ENCODE peak calls at places on chromosomes 7 and 10, in seven cellular contexts. X is H54; M is pulmonary artery endothelial cell; C is GM18507; T is WTC11; K is activated naive CD8-positive, alpha-beta T cell treated with anti-CD3 and anti-CD28 coated beads, Interleukin-2, amount 50 U/mL, for 24 hours; H is left lobe of liver. I is an unnamed sample.

GRCh38 chr10:132100556-132101349 is 35.0 kb downstream of the JAKMIP3 start:
- DNase-seq in X (no peak), M (no peak), C (no peak), T (no peak), K (no peak), H (no peak), I (no peak)

GRCh38 chr10:119406888-119407777 is 135.4 kb downstream of the RGS10 start:
- DNase-seq in X (no peak), M (no peak), C (no peak), T (no peak), K (no peak), H (no peak), I (no peak)

GRCh38 chr7:81676813-81677212 is 93.0 kb downstream of the HGF start:
- DNase-seq in X (no peak), M (no peak), C (no peak), T (no peak), K (no peak), H (no peak), I (no peak)

GRCh38 chr10:72490951-72491350 is 134.9 kb downstream of the MICU1 start:
- DNase-seq in X (no peak), M (no peak), C (no peak), T (no peak), K (no peak), H (no peak), I (no peak)

GRCh38 chr7:155232911-155233702 is 64.6 kb upstream of the INSIG1 start:
- DNase-seq in X (no peak), M (no peak), C (no peak), T (no peak), K (no peak), H (no peak), I (no peak)

GRCh38 chr10:86446987-86447386 is 74.6 kb downstream of the WAPL start:
- DNase-seq in X (no peak), M (no peak), C (no peak), T (no peak), K (no peak), H (no peak), I (no peak)

GRCh38 chr10:15642095-15642494 is 77.6 kb downstream of the ITGA8 start:
- DNase-seq in X (no peak), M (peak; percentile 43), C (no peak), T (no peak), K (no peak), H (no peak), I (no peak)

GRCh38 chr7:44288811-44289340 is 36.5 kb downstream of the CAMK2B start:
- DNase-seq in X (no peak), M (no peak), C (no peak), T (peak; percentile 11), K (no peak), H (peak; percentile 34), I (no peak)

GRCh38 chr10:19815478-19816419 is 483 bp upstream of the PLXDC2 start:
- DNase-seq in X (peak; percentile 17), M (no peak), C (no peak), T (peak; percentile 86), K (peak; percentile 2), H (peak; percentile 59), I (no peak)

GRCh38 chr7:49422564-49422963 is 350.9 kb upstream of the VWC2 start:
- DNase-seq in X (no peak), M (no peak), C (no peak), T (no peak), K (no peak), H (no peak), I (no peak)

GRCh38 chr7:140310337-140311002 is 87.9 kb downstream of the SLC37A3 start:
- DNase-seq in X (no peak), M (no peak), C (no peak), T (no peak), K (no peak), H (no peak), I (no peak)

GRCh38 chr10:18260308-18260971 is 120.2 kb downstream of the CACNB2 start:
- DNase-seq in X (no peak), M (no peak), C (no peak), T (no peak), K (no peak), H (no peak), I (no peak)

GRCh38 chr7:1693419-1693990 is 23.4 kb downstream of the ELFN1 start:
- DNase-seq in X (no peak), M (no peak), C (no peak), T (peak; percentile 20), K (no peak), H (peak; percentile 41), I (no peak)

GRCh38 chr7:29946428-29947186 is 43.0 kb downstream of the SCRN1 start:
- DNase-seq in X (no peak), M (no peak), C (no peak), T (peak; percentile 50), K (no peak), H (peak; percentile 55), I (peak; percentile 4)

GRCh38 chr10:18140149-18140956 is at the start of gene CACNB2:
- DNase-seq in X (no peak), M (no peak), C (no peak), T (peak; percentile 70), K (no peak), H (peak; percentile 46), I (no peak)

GRCh38 chr10:119670717-119671116 is 19.5 kb downstream of the BAG3 start:
- DNase-seq in X (no peak), M (no peak), C (no peak), T (no peak), K (no peak), H (no peak), I (no peak)

GRCh38 chr7:13890793-13891192 is 98.7 kb downstream of the ETV1 start:
- DNase-seq in X (no peak), M (no peak), C (no peak), T (no peak), K (no peak), H (no peak), I (no peak)

GRCh38 chr7:2821842-2822507 is 22.1 kb downstream of the GNA12 start:
- DNase-seq in X (peak; percentile 88), M (peak; percentile 48), C (no peak), T (no peak), K (no peak), H (peak; percentile 14), I (no peak)

GRCh38 chr7:76016191-76016947 is 22.0 kb upstream of the TMEM120A start:
- DNase-seq in X (no peak), M (no peak), C (no peak), T (no peak), K (no peak), H (no peak), I (no peak)

GRCh38 chr7:79051915-79052314 is 401.6 kb downstream of the MAGI2 start:
- DNase-seq in X (no peak), M (no peak), C (no peak), T (no peak), K (no peak), H (no peak), I (no peak)

GRCh38 chr7:149558149-149558861 is 60.7 kb upstream of the ZNF746 start:
- DNase-seq in X (peak; percentile 78), M (no peak), C (no peak), T (no peak), K (no peak), H (no peak), I (no peak)

GRCh38 chr7:1694551-1694950 is 24.5 kb downstream of the ELFN1 start:
- DNase-seq in X (no peak), M (no peak), C (no peak), T (no peak), K (no peak), H (peak; percentile 29), I (no peak)

GRCh38 chr7:82204694-82205093 is 238.9 kb downstream of the CACNA2D1 start:
- DNase-seq in X (no peak), M (no peak), C (no peak), T (no peak), K (no peak), H (no peak), I (no peak)

GRCh38 chr10:78059916-78060315 is 26.3 kb downstream of the RPS24 start:
- DNase-seq in X (no peak), M (no peak), C (no peak), T (no peak), K (no peak), H (no peak), I (no peak)

GRCh38 chr10:28366943-28367342 is 64.1 kb upstream of the MPP7 start:
- DNase-seq in X (no peak), M (no peak), C (no peak), T (no peak), K (no peak), H (no peak), I (no peak)

GRCh38 chr7:30188806-30189205 is 54.0 kb downstream of the MTURN start:
- DNase-seq in X (no peak), M (no peak), C (no peak), T (no peak), K (no peak), H (no peak), I (no peak)

GRCh38 chr7:3979956-3980643 is 679.0 kb downstream of the SDK1 start:
- DNase-seq in X (no peak), M (peak; percentile 45), C (no peak), T (no peak), K (no peak), H (no peak), I (no peak)

GRCh38 chr7:28815369-28815927 is 142.7 kb downstream of the TRIL start:
- DNase-seq in X (no peak), M (no peak), C (no peak), T (no peak), K (no peak), H (no peak), I (no peak)

GRCh38 chr10:8289186-8289924 is 234.9 kb downstream of the GATA3 start:
- DNase-seq in X (no peak), M (no peak), C (no peak), T (no peak), K (no peak), H (no peak), I (no peak)

GRCh38 chr10:60422809-60423208 is 33.1 kb upstream of the ANK3 start:
- DNase-seq in X (no peak), M (no peak), C (no peak), T (no peak), K (no peak), H (no peak), I (no peak)

GRCh38 chr7:157907091-157907490 is 570.3 kb downstream of the DNAJB6 start:
- DNase-seq in X (no peak), M (no peak), C (no peak), T (no peak), K (no peak), H (no peak), I (no peak)

GRCh38 chr10:133275683-133276092 is 980 bp downstream of the ADAM8 start:
- DNase-seq in X (no peak), M (no peak), C (peak; percentile 40), T (no peak), K (peak; percentile 71), H (no peak), I (peak; percentile 43)

GRCh38 chr7:92691578-92691977 is 101.4 kb upstream of the FAM133B start:
- DNase-seq in X (no peak), M (no peak), C (no peak), T (no peak), K (no peak), H (no peak), I (no peak)

GRCh38 chr10:92972066-92972870 is 88.3 kb upstream of the CYP26C1 start:
- DNase-seq in X (peak; percentile 64), M (peak; percentile 20), C (no peak), T (no peak), K (no peak), H (no peak), I (no peak)

GRCh38 chr7:32262315-32262714 is 192.1 kb upstream of the PDE1C start:
- DNase-seq in X (no peak), M (no peak), C (no peak), T (no peak), K (no peak), H (no peak), I (no peak)

GRCh38 chr10:98555011-98555619 is 108.4 kb upstream of the HPS1 start:
- DNase-seq in X (no peak), M (no peak), C (no peak), T (no peak), K (no peak), H (no peak), I (no peak)

GRCh38 chr10:29691564-29692064 is 56.8 kb upstream of the SVIL start:
- DNase-seq in X (peak; percentile 50), M (peak; percentile 81), C (no peak), T (no peak), K (no peak), H (no peak), I (no peak)

GRCh38 chr7:11434371-11434770 is 397.6 kb downstream of the THSD7A start:
- DNase-seq in X (no peak), M (no peak), C (no peak), T (no peak), K (no peak), H (no peak), I (no peak)